ENCODE peak calls at places on chromosomes 1 and 21, in six cellular contexts. One of them, this sample, is unnamed.

GRCh38 chr1:25478633-25479032 is 47.9 kb downstream of the MACO1 start:
- DNase-seq in ovary: no peak
- DNase-seq in H1: no peak
- DNase-seq in GM12891: no peak
- DNase-seq in K562: no peak
- DNase-seq in GM12878: no peak
- DNase-seq in this sample: no peak

GRCh38 chr1:27727126-27727525 is 1.4 kb downstream of the FAM76A start:
- DNase-seq in GM12891: no peak
- DNase-seq in H1: no peak
- DNase-seq in ovary: no peak
- DNase-seq in GM12878: no peak
- DNase-seq in K562: no peak
- DNase-seq in this sample: peak

GRCh38 chr1:228096416-228097332 is 6.5 kb downstream of the C1orf35 start:
- DNase-seq in GM12878: no peak
- DNase-seq in H1: no peak
- DNase-seq in ovary: no peak
- DNase-seq in GM12891: no peak
- DNase-seq in K562: no peak
- DNase-seq in this sample: no peak

GRCh38 chr1:205015241-205015640 is 27.8 kb upstream of the CNTN2 start:
- DNase-seq in K562: no peak
- DNase-seq in ovary: no peak
- DNase-seq in H1: no peak
- DNase-seq in GM12878: no peak
- DNase-seq in GM12891: no peak
- DNase-seq in this sample: no peak

GRCh38 chr1:44707112-44707881 is 23.7 kb downstream of the RNU5D-1 start:
- DNase-seq in H1: no peak
- DNase-seq in GM12878: no peak
- DNase-seq in ovary: no peak
- DNase-seq in GM12891: no peak
- DNase-seq in K562: no peak
- DNase-seq in this sample: no peak

GRCh38 chr1:224082146-224082545 is 31.8 kb upstream of the FBXO28 start:
- DNase-seq in GM12878: no peak
- DNase-seq in ovary: no peak
- DNase-seq in GM12891: no peak
- DNase-seq in H1: no peak
- DNase-seq in K562: no peak
- DNase-seq in this sample: no peak

GRCh38 chr1:163824490-163824889 is 502.7 kb downstream of the NUF2 start:
- DNase-seq in ovary: no peak
- DNase-seq in GM12878: no peak
- DNase-seq in H1: no peak
- DNase-seq in GM12891: no peak
- DNase-seq in K562: no peak
- DNase-seq in this sample: no peak

GRCh38 chr1:41870076-41870562 is 48.6 kb downstream of the HIVEP3 start:
- DNase-seq in H1: no peak
- DNase-seq in K562: peak
- DNase-seq in GM12891: no peak
- DNase-seq in GM12878: no peak
- DNase-seq in ovary: no peak
- DNase-seq in this sample: no peak

GRCh38 chr21:37780991-37781983 is 135.0 kb downstream of the KCNJ6 start:
- DNase-seq in GM12878: no peak
- DNase-seq in H1: no peak
- DNase-seq in K562: no peak
- DNase-seq in GM12891: no peak
- DNase-seq in ovary: no peak
- DNase-seq in this sample: no peak

GRCh38 chr1:160836981-160837557 is 25.6 kb downstream of the CD244 start:
- DNase-seq in K562: no peak
- DNase-seq in GM12878: no peak
- DNase-seq in GM12891: no peak
- DNase-seq in H1: no peak
- DNase-seq in ovary: no peak
- DNase-seq in this sample: no peak

GRCh38 chr1:22769932-22770331 is 59.3 kb downstream of the EPHB2 start:
- DNase-seq in GM12878: no peak
- DNase-seq in H1: no peak
- DNase-seq in K562: no peak
- DNase-seq in GM12891: no peak
- DNase-seq in ovary: no peak
- DNase-seq in this sample: no peak

GRCh38 chr1:49297783-49298182 is 521.1 kb upstream of the BEND5 start:
- DNase-seq in GM12891: no peak
- DNase-seq in GM12878: no peak
- DNase-seq in K562: no peak
- DNase-seq in H1: no peak
- DNase-seq in ovary: no peak
- DNase-seq in this sample: no peak

GRCh38 chr1:83500987-83501591 is 497.8 kb downstream of the TTLL7 start:
- DNase-seq in GM12891: no peak
- DNase-seq in K562: no peak
- DNase-seq in GM12878: peak
- DNase-seq in H1: no peak
- DNase-seq in ovary: no peak
- DNase-seq in this sample: no peak

GRCh38 chr1:198856601-198857000 is 217.8 kb downstream of the PTPRC start:
- DNase-seq in GM12878: no peak
- DNase-seq in K562: no peak
- DNase-seq in GM12891: no peak
- DNase-seq in H1: no peak
- DNase-seq in ovary: no peak
- DNase-seq in this sample: no peak

GRCh38 chr21:38171723-38172344 is 85.0 kb upstream of the KCNJ15 start:
- DNase-seq in GM12878: no peak
- DNase-seq in ovary: no peak
- DNase-seq in K562: no peak
- DNase-seq in GM12891: no peak
- DNase-seq in H1: peak
- DNase-seq in this sample: no peak

GRCh38 chr1:17762313-17762712 is 7.2 kb downstream of the ACTL8 start:
- DNase-seq in GM12878: no peak
- DNase-seq in H1: no peak
- DNase-seq in K562: no peak
- DNase-seq in GM12891: no peak
- DNase-seq in ovary: no peak
- DNase-seq in this sample: no peak

GRCh38 chr1:218480691-218481099 is 135.6 kb downstream of the TGFB2 start:
- DNase-seq in H1: no peak
- DNase-seq in K562: no peak
- DNase-seq in GM12891: no peak
- DNase-seq in GM12878: no peak
- DNase-seq in ovary: no peak
- DNase-seq in this sample: no peak

GRCh38 chr1:69700770-69701169 is 133.0 kb downstream of the LRRC7 start:
- DNase-seq in ovary: no peak
- DNase-seq in GM12878: no peak
- DNase-seq in H1: peak
- DNase-seq in K562: no peak
- DNase-seq in GM12891: no peak
- DNase-seq in this sample: peak

GRCh38 chr1:154534263-154534844 is 24.1 kb downstream of the UBE2Q1 start:
- DNase-seq in ovary: no peak
- DNase-seq in GM12891: no peak
- DNase-seq in K562: peak
- DNase-seq in H1: peak
- DNase-seq in GM12878: no peak
- DNase-seq in this sample: peak

GRCh38 chr21:42429856-42430255 is 26.2 kb downstream of the UBASH3A start:
- DNase-seq in H1: no peak
- DNase-seq in ovary: no peak
- DNase-seq in GM12878: no peak
- DNase-seq in GM12891: no peak
- DNase-seq in K562: no peak
- DNase-seq in this sample: no peak

GRCh38 chr1:205285391-205286101 is 36.0 kb downstream of the NUAK2 start:
- DNase-seq in ovary: no peak
- DNase-seq in H1: no peak
- DNase-seq in GM12878: peak
- DNase-seq in GM12891: no peak
- DNase-seq in K562: no peak
- DNase-seq in this sample: no peak

GRCh38 chr1:214008347-214008746 is 20.6 kb downstream of the PROX1 start:
- DNase-seq in GM12878: no peak
- DNase-seq in H1: no peak
- DNase-seq in ovary: no peak
- DNase-seq in GM12891: no peak
- DNase-seq in K562: no peak
- DNase-seq in this sample: no peak

GRCh38 chr1:17561252-17561558 is 21.7 kb downstream of the ARHGEF10L start:
- DNase-seq in H1: no peak
- DNase-seq in GM12878: no peak
- DNase-seq in ovary: no peak
- DNase-seq in GM12891: no peak
- DNase-seq in K562: no peak
- DNase-seq in this sample: no peak

GRCh38 chr1:208086116-208086515 is 158.1 kb downstream of the PLXNA2 start:
- DNase-seq in GM12878: no peak
- DNase-seq in H1: no peak
- DNase-seq in ovary: no peak
- DNase-seq in K562: no peak
- DNase-seq in GM12891: no peak
- DNase-seq in this sample: no peak
- TF ChIP-seq POLR2A in GM12878: no peak
- TF ChIP-seq POLR2A in H1: no peak
- TF ChIP-seq POLR2A in ovary: no peak
- TF ChIP-seq POLR2A in K562: no peak
- TF ChIP-seq POLR2A in GM12891: no peak
- TF ChIP-seq POLR2A in this sample: no peak

GRCh38 chr1:19010995-19011696 is 54.7 kb upstream of the IFFO2 start:
- DNase-seq in H1: no peak
- DNase-seq in K562: no peak
- DNase-seq in GM12878: peak
- DNase-seq in GM12891: no peak
- DNase-seq in ovary: peak
- DNase-seq in this sample: no peak
- TF ChIP-seq POLR2A in H1: no peak
- TF ChIP-seq POLR2A in K562: no peak
- TF ChIP-seq POLR2A in GM12878: no peak
- TF ChIP-seq POLR2A in GM12891: no peak
- TF ChIP-seq POLR2A in ovary: no peak
- TF ChIP-seq POLR2A in this sample: no peak

DNA sequence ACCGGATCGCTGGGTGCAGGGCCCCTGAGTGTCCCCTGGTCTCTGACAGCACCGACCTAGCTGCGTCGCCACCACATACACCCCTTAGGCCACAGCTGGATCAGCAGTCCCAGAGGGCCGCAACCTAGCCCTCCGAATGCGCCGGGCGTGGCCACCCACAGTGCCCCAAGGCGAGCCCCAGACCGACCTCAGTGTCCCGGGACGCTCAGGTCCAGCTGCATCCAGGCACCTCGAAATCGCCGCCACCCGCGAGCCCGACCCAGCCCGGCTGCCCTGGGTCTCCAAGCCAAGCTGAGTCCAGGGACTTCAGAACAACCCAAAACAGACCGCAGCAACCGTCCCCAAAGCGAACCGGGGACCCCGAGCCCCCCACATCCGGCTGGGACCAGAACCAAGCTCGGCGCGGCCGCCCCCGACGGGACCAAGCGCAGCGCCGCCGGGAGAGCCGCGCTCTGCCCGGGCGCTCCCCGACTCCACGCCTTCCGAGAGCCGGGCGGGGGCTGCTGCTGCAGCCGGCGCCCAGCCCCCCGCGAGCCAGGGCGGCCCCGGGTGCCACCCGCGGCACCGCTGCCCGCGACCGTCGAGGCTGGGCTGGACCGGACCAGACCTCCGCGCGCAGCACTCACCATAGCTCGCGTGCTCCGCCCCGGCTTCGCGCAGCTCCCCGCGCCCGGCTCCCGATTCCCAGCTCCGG is 54.6 kb upstream of the ECE1 start:
- DNase-seq in GM12891: peak
- DNase-seq in ovary: peak
- DNase-seq in K562: no peak
- DNase-seq in GM12878: no peak
- DNase-seq in H1: peak
- DNase-seq in this sample: peak
- TF ChIP-seq POLR2A in GM12891: no peak
- TF ChIP-seq POLR2A in ovary: no peak
- TF ChIP-seq POLR2A in K562: no peak
- TF ChIP-seq POLR2A in GM12878: no peak
- TF ChIP-seq POLR2A in H1: no peak
- TF ChIP-seq POLR2A in this sample: no peak

GRCh38 chr1:46617833-46618232 is 1.2 kb upstream of the MOB3C start:
- DNase-seq in GM12891: no peak
- DNase-seq in ovary: no peak
- DNase-seq in K562: no peak
- DNase-seq in GM12878: no peak
- DNase-seq in H1: no peak
- DNase-seq in this sample: no peak

GRCh38 chr1:46615735-46616134 is 876 bp downstream of the MOB3C start:
- DNase-seq in GM12891: no peak
- DNase-seq in H1: no peak
- DNase-seq in GM12878: no peak
- DNase-seq in ovary: no peak
- DNase-seq in K562: peak
- DNase-seq in this sample: no peak

GRCh38 chr1:46617108-46617694 is 590 bp upstream of the MOB3C start:
- DNase-seq in GM12878: no peak
- DNase-seq in ovary: no peak
- DNase-seq in GM12891: no peak
- DNase-seq in H1: no peak
- DNase-seq in K562: peak
- DNase-seq in this sample: no peak

GRCh38 chr1:46615088-46615487 is 1.5 kb downstream of the MOB3C start:
- DNase-seq in K562: no peak
- DNase-seq in H1: no peak
- DNase-seq in GM12891: no peak
- DNase-seq in ovary: no peak
- DNase-seq in GM12878: no peak
- DNase-seq in this sample: no peak

DNA sequence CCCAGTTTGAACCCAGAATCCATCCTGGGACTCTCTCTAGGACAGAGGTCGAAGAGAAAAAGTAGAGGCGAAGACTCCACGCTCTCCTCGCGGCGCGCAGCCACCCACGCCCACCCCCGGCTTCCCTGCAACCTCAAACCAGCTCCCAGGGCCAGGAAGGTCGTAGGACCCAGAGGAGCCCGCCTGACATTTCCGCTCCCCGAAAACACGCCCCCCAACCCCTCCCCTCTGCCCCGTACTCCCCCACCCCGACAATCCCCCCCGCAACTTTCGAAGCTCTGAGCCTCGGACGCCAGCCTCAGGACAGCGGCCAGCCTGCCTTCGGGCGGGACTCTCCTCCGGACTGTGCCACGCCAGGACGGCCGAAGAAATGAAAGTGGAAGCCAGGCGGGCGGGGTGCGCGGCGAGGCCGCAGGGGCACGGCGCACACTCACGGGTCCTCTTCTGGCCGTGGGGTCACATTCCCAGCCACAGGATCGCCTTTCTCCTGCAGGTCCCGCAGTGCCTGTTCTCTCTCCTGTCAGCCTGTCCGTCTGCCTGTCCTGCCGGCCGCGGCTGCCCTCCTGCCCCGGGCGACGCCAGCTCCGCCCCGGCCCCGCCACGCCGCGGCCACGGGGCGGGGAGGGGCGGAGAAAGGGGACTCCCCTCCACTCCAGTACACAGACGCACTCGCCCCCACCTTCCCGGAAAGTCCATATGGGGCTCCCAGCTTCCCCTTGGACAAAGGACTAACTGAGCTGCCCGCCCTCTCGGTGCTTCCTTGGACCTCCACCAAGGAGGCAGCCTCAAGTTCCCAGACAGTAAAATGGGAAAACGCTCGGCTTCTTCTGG is at the start of gene MOB3C:
- DNase-seq in GM12891: peak
- DNase-seq in ovary: peak
- DNase-seq in K562: peak
- DNase-seq in H1: peak
- DNase-seq in GM12878: peak
- DNase-seq in this sample: peak
- TF ChIP-seq POLR2A in GM12891: peak
- TF ChIP-seq POLR2A in ovary: peak
- TF ChIP-seq POLR2A in K562: peak
- TF ChIP-seq POLR2A in H1: no peak
- TF ChIP-seq POLR2A in GM12878: peak
- TF ChIP-seq POLR2A in this sample: peak

This sample was measured in erythroblast.